ENCODE peak calls at places on chromosomes 6 and 20, in nine cellular contexts. P is lung; O is upper lobe of left lung; V is CD4-positive, alpha-beta memory T cell; G is naive thymus-derived CD4-positive, alpha-beta T cell; D is breast epithelium; Q is CD4-positive, CD25-positive, alpha-beta regulatory T cell; H is transverse colon; E is psoas muscle. F is an unnamed sample. For H3K9me3, the result is how much of the 10 kb centered on the place peaks cover.

GRCh38 chr6:40500227-40500626 is 86.9 kb downstream of the LRFN2 start:
- DNase-seq in P (peak), V (no peak), O (peak), Q (no peak), H (no peak), E (no peak), G (no peak), D (no peak), F (no peak)

GRCh38 chr6:44157152-44157521 is 1.5 kb upstream of the CAPN11 start:
- DNase-seq in P (no peak), V (no peak), G (no peak), E (no peak), Q (no peak), D (no peak), O (no peak), H (no peak), F (no peak)

GRCh38 chr20:21229163-21229562 is 74.0 kb upstream of the XRN2 start:
- DNase-seq in O (no peak), D (no peak), Q (no peak), V (no peak), G (no peak), H (no peak), P (no peak), E (no peak), F (no peak)

GRCh38 chr6:53476979-53477378 is 67.9 kb downstream of the GCLC start:
- DNase-seq in G (no peak), O (no peak), D (no peak), P (no peak), H (no peak), V (no peak), E (no peak), Q (no peak), F (no peak)

GRCh38 chr20:63081831-63082230 is 75.1 kb upstream of the BHLHE23 start:
- DNase-seq in H (no peak), Q (no peak), O (no peak), D (no peak), E (no peak), G (no peak), P (no peak), V (no peak), F (no peak)

GRCh38 chr6:133992992-133993682 is 40.1 kb downstream of the TBPL1 start:
- DNase-seq in H (no peak), D (no peak), E (no peak), V (no peak), G (no peak), P (no peak), Q (no peak), O (no peak), F (no peak)

GRCh38 chr6:8335896-8336295 is 99.4 kb downstream of the SLC35B3 start:
- DNase-seq in D (no peak), G (no peak), H (no peak), Q (no peak), O (no peak), E (no peak), V (no peak), P (no peak), F (no peak)

GRCh38 chr20:44209691-44210421 is 715 bp downstream of the OSER1 start:
- DNase-seq in Q (no peak), D (no peak), H (no peak), G (no peak), O (peak), P (no peak), E (no peak), V (no peak), F (no peak)

GRCh38 chr6:14734416-14735340 is 511.2 kb upstream of the JARID2 start:
- DNase-seq in O (no peak), E (no peak), V (no peak), Q (no peak), H (no peak), D (no peak), G (no peak), P (no peak), F (no peak)

GRCh38 chr20:28562510-28562898 is 2695.0 kb upstream of the DEFB115 start:
- DNase-seq in V (no peak), Q (no peak), P (no peak), E (no peak), O (no peak), H (no peak), D (no peak), G (no peak), F (no peak)

GRCh38 chr6:87572031-87572430 is 17.8 kb downstream of the RARS2 start:
- DNase-seq in G (no peak), H (no peak), V (no peak), D (no peak), P (no peak), E (no peak), O (no peak), Q (no peak), F (no peak)

GRCh38 chr6:107534762-107535161 is 44.8 kb downstream of the SOBP start:
- DNase-seq in H (no peak), D (no peak), G (no peak), O (no peak), Q (no peak), V (no peak), P (no peak), E (no peak), F (no peak)

GRCh38 chr6:35072698-35073055 is 68.5 kb downstream of the TCP11 start:
- DNase-seq in O (no peak), H (no peak), P (no peak), E (peak), D (no peak), V (no peak), Q (no peak), G (no peak), F (no peak)

GRCh38 chr20:16580127-16580526 is 6.9 kb upstream of the KIF16B start:
- DNase-seq in G (no peak), H (no peak), Q (no peak), E (peak), V (no peak), P (no peak), O (no peak), D (no peak), F (no peak)

GRCh38 chr20:35012227-35013069 is 56.8 kb downstream of the MYH7B start:
- DNase-seq in V (no peak), D (peak), O (no peak), E (peak), G (no peak), H (no peak), P (no peak), Q (no peak), F (no peak)

GRCh38 chr20:63533871-63534393 is 3.2 kb downstream of the PTK6 start:
- DNase-seq in Q (no peak), O (peak), D (no peak), G (peak), P (no peak), V (no peak), H (peak), E (peak), F (no peak)

GRCh38 chr6:138107078-138107751 is at the start of gene PERP:
- DNase-seq in D (peak), Q (peak), O (peak), G (peak), P (peak), H (peak), E (peak), V (peak), F (peak)

GRCh38 chr20:32828029-32828666 is 8.4 kb downstream of the MAPRE1 start:
- DNase-seq in Q (no peak), G (no peak), V (no peak), E (no peak), H (no peak), P (no peak), D (no peak), O (no peak), F (no peak)

GRCh38 chr6:131948221-131948661 is 2.9 kb downstream of the CCN2 start:
- DNase-seq in P (no peak), O (no peak), G (no peak), H (no peak), D (no peak), Q (no peak), E (no peak), V (no peak), F (no peak)

GRCh38 chr20:37162674-37163073 is 16.5 kb upstream of the RPN2 start:
- DNase-seq in Q (no peak), P (no peak), V (no peak), E (no peak), G (no peak), D (no peak), H (no peak), O (no peak), F (no peak)

GRCh38 chr6:41284726-41285125 is 1.8 kb downstream of the TREM1 start:
- DNase-seq in V (no peak), P (peak), G (no peak), O (peak), D (no peak), E (no peak), H (no peak), Q (no peak), F (no peak)

GRCh38 chr6:111105578-111105977 is 18.3 kb downstream of the SLC16A10 start:
- DNase-seq in D (peak), Q (no peak), V (no peak), O (peak), E (peak), P (peak), H (peak), G (no peak), F (no peak)

GRCh38 chr6:157094038-157094437 is 229.3 kb downstream of the TMEM242 start:
- DNase-seq in D (no peak), G (no peak), V (no peak), Q (no peak), H (no peak), P (no peak), E (no peak), O (no peak), F (no peak)

GRCh38 chr20:32165836-32166545 is 41.6 kb downstream of the PLAGL2 start:
- DNase-seq in P (no peak), O (no peak), Q (no peak), G (no peak), H (no peak), D (no peak), V (no peak), E (no peak), F (no peak)

GRCh38 chr20:33566781-33567603 is 77.1 kb downstream of the CBFA2T2 start:
- DNase-seq in D (no peak), O (no peak), Q (no peak), V (no peak), G (no peak), E (no peak), H (no peak), P (no peak), F (no peak)

GRCh38 chr6:17632929-17633328 is 32.8 kb downstream of the FAM8A1 start:
- DNase-seq in Q (no peak), P (no peak), E (no peak), O (no peak), V (no peak), H (no peak), D (no peak), G (no peak), F (no peak)

GRCh38 chr20:25245461-25245860 is 2.4 kb upstream of the PYGB start:
- DNase-seq in V (no peak), E (no peak), P (no peak), H (no peak), O (no peak), Q (no peak), D (peak), G (no peak), F (no peak)

GRCh38 chr6:153167026-153167891 is 36.2 kb upstream of the RGS17 start:
- DNase-seq in V (no peak), D (no peak), P (no peak), E (no peak), H (no peak), O (no peak), Q (no peak), G (no peak), F (no peak)

GRCh38 chr6:106199331-106199730 is 113.2 kb downstream of the PRDM1 start:
- DNase-seq in G (no peak), D (no peak), O (no peak), P (no peak), Q (no peak), E (no peak), V (no peak), H (no peak), F (no peak)

DNA sequence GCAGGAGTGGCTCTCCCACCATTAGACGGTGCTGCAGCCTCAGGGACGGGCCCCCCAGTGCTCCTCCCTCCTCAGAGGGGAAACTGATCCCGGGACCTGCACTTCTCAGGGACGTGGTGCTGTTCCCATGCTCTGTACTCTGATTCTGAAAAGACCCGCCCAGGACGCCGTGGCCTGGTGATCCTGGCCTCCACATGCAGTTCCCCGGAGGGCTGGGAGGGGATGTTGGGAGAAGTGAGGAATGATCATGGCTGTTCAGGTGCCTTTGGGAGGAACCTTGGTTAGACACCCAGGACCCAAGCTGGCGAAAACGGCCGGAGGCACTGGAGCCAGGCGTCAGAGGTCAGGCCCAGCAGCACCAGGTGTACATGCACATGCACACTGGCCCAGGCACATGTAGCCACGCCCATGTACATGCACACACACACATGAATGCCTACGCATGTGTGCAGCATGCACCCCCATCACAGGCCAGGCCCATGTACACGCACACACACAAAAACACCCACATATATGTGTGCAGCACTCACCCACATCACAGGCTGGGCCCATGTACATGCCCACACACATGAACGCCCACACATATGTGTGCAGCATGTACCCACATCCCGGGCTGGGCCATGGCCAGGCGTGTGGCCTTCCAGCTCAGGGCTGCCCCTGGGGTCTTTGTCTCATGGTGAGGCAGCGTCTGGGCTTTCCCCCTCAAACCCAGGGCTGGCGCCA is 52.6 kb upstream of the DACT2 start:
- DNase-seq in V (no peak), O (no peak), D (no peak), E (no peak), H (no peak), P (no peak), Q (no peak), G (no peak), F (no peak)
- H3K9me3 ChIP-seq in V (under half), O (under half), D (under half), E (under half), H (under half), P (under half), Q (under half), G (under half), F (under half)

GRCh38 chr20:56157530-56158203 is 90.9 kb upstream of the MC3R start:
- DNase-seq in O (no peak), V (no peak), P (no peak), H (no peak), D (no peak), E (no peak), Q (no peak), G (no peak), F (no peak)
- H3K9me3 ChIP-seq in O (under half), V (under half), P (under half), H (under half), D (under half), E (under half), Q (under half), G (under half), F (under half)

DNA sequence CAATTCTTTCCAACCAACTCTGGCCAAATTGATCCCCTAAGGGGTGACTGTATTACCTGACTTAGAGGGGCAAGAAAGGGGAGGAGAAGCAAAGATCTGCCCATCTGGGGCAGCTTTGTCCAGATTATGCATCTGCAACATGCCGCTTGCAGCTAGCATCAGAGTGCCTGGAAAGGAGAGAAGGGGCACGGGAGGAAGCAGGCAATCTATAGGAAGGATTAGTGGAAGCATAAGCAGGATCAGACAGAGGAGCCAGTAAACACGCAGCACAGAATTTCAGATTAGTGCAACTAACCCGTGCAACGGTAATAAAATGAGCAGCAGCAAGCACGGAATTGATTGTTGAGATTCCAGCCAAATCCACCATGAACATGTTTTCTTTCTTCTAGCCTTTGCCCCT is 643.6 kb upstream of the CHD6 start:
- DNase-seq in Q (no peak), D (no peak), H (no peak), E (no peak), G (no peak), P (no peak), O (no peak), V (no peak), F (no peak)
- H3K9me3 ChIP-seq in Q (under half), D (under half), H (under half), E (under half), G (under half), P (under half), O (under half), V (under half), F (under half)

GRCh38 chr20:40016359-40016758 is 672.7 kb downstream of the MAFB start:
- DNase-seq in V (no peak), O (no peak), P (no peak), G (no peak), E (no peak), Q (no peak), H (no peak), D (no peak), F (no peak)
- H3K9me3 ChIP-seq in V (under half), O (under half), P (under half), G (under half), E (under half), Q (under half), H (under half), D (under half), F (under half)

DNA sequence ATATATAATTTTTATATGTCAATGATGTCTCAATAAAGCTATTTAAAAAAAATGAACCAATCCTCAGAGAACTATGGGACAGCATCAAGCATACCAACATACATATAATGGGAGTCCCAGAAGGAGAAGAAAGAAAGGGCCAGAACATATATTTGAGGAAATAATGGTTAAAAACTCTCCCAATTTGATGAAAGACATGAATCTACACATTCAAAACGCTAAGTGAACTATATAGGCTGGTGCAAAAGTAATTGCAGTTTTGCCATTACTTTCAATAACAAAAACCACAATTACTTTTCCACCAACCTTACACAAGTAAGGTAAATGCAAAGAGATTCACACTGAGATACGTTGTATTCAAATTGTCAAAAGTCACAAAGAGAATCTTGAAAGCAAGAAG is 43.4 kb downstream of the ZNF133 start:
- DNase-seq in V (no peak), G (no peak), Q (no peak), D (no peak), H (no peak), P (no peak), O (no peak), E (no peak), F (no peak)
- H3K9me3 ChIP-seq in V (under half), G (under half), Q (under half), D (under half), H (under half), P (under half), O (under half), E (under half), F (under half)

DNA sequence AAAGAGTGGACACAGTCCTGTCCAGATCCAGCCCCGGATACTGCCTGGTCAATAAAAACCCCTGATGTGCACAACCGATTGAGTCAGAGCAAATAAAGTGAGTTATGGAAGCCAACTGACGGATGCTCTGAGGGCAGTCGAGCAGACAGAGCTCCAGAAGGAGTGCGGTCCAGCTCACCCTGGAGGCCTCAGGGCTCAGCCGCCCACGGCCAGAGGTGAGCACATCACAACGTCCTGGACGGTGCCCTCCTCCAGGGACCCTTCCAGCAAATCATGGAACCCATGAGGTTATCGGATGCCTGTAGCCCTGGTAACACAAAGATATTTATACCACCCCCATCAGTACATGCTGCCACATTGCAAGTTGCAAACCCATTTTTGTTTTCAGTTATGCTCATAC is 44.0 kb upstream of the SMOC2 start:
- DNase-seq in O (no peak), H (no peak), D (no peak), V (no peak), G (no peak), P (no peak), E (no peak), Q (no peak), F (no peak)
- H3K9me3 ChIP-seq in O (under half), H (under half), D (under half), V (under half), G (under half), P (under half), E (under half), Q (under half), F (under half)

GRCh38 chr6:22424196-22424595 is 127.4 kb upstream of the PRL start:
- DNase-seq in H (no peak), Q (no peak), E (no peak), V (no peak), D (no peak), P (no peak), G (no peak), O (no peak), F (no peak)

GRCh38 chr6:22421187-22421586 is 124.4 kb upstream of the PRL start:
- DNase-seq in O (no peak), V (no peak), P (no peak), D (no peak), G (no peak), E (no peak), Q (no peak), H (no peak), F (no peak)

GRCh38 chr6:22412994-22413393 is 116.2 kb upstream of the PRL start:
- DNase-seq in G (no peak), D (no peak), V (no peak), P (no peak), Q (no peak), H (no peak), O (no peak), E (no peak), F (no peak)

GRCh38 chr6:22413681-22414305 is 117.0 kb upstream of the PRL start:
- DNase-seq in E (no peak), P (no peak), O (no peak), Q (no peak), H (no peak), D (no peak), V (no peak), G (no peak), F (no peak)

GRCh38 chr6:22418714-22419113 is 121.9 kb upstream of the PRL start:
- DNase-seq in V (no peak), E (no peak), O (no peak), G (no peak), H (no peak), D (no peak), Q (no peak), P (no peak), F (no peak)
- H3K9me3 ChIP-seq in V (under half), E (under half), O (under half), G (under half), H (under half), D (under half), Q (under half), P (under half), F (under half)

DNA sequence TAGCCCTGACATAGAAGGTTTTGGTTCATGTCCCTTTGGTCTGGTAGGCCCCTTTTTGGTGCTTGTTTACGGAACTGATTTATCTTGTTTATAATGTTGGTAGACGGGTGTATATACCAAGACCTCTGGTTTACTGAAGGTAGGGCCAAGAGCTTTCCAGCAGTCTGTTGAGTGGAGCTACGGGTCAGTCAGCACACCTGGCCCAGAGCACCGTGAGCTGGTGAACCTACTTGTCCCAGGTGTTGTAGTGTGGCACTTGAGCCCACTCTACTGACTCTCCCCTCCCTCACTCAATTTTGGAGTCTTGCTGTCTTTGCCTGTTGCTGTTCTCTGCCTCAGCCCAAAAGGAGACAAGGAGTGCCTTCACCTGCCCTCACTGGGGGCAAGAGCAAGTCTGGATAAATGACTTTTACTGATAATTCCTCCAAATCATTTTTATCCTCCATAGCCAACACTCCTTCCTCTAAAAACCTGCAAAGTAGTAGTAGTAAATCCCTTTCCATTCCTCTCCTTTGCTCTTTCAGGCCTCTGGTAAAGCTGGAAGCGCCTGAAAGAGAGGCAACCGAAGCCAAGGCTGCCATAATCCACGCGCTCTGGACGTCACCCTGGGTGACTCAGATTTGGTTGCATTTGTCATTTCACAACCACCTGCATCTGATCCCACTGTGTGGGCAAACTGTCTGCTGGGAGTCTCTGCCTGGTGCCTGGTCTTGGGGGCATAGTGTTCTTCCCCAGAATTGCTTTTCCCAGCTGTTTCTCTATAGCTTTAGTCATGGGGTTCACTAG is 22.2 kb downstream of the RREB1 start:
- DNase-seq in H (peak), O (peak), P (peak), D (no peak), G (no peak), Q (no peak), E (peak), V (no peak), F (no peak)
- H3K9me3 ChIP-seq in H (under half), O (under half), P (under half), D (under half), G (under half), Q (under half), E (under half), V (under half), F (under half)